ENCODE peak calls at places on chromosome 20, in four cellular contexts. L, Y, I and R are unnamed samples.

GRCh38 chr20:36823126-36823525 is 49.6 kb upstream of the DSN1 start:
- DNase-seq in L (no peak), I (no peak), Y (no peak), R (no peak)

GRCh38 chr20:16538779-16539178 is 34.5 kb downstream of the KIF16B start:
- DNase-seq in L (no peak), Y (no peak), I (no peak), R (no peak)

GRCh38 chr20:56788041-56788670 is 159.1 kb downstream of the TFAP2C start:
- DNase-seq in I (no peak), L (peak), Y (peak), R (peak)

GRCh38 chr20:36861875-36862801 is 13.8 kb upstream of the TLDC2 start:
- DNase-seq in L (peak), Y (peak), I (peak), R (no peak)

GRCh38 chr20:40506567-40506966 is 182.5 kb downstream of the MAFB start:
- DNase-seq in I (peak), L (peak), Y (no peak), R (peak)

GRCh38 chr20:13243826-13244376 is 22.8 kb downstream of the ISM1 start:
- DNase-seq in I (no peak), Y (no peak), L (no peak), R (no peak)

GRCh38 chr20:41411458-41411857 is 44.8 kb upstream of the EMILIN3 start:
- DNase-seq in I (no peak), L (peak), Y (no peak), R (no peak)

GRCh38 chr20:57241592-57241991 is 24.8 kb downstream of the BMP7 start:
- DNase-seq in Y (no peak), L (no peak), I (no peak), R (no peak)

GRCh38 chr20:3815703-3816315 is 4.5 kb upstream of the AP5S1 start:
- DNase-seq in Y (no peak), I (no peak), L (no peak), R (no peak)

GRCh38 chr20:17995967-17996819 is 27.4 kb downstream of the MGME1 start:
- DNase-seq in I (peak), Y (no peak), L (peak), R (peak)

GRCh38 chr20:17811605-17811965 is 111.8 kb downstream of the BANF2 start:
- DNase-seq in I (no peak), Y (no peak), L (no peak), R (no peak)

GRCh38 chr20:10537850-10538480 is 102.9 kb downstream of the SLX4IP start:
- DNase-seq in I (no peak), L (no peak), Y (no peak), R (peak)

GRCh38 chr20:30503992-30504570 is 753.4 kb upstream of the DEFB115 start:
- DNase-seq in Y (no peak), I (no peak), L (no peak), R (no peak)

GRCh38 chr20:30502670-30503069 is 754.8 kb upstream of the DEFB115 start:
- DNase-seq in I (no peak), L (no peak), Y (no peak), R (no peak)

GRCh38 chr20:30505566-30505965 is 751.9 kb upstream of the DEFB115 start:
- DNase-seq in L (no peak), I (no peak), Y (no peak), R (no peak)

GRCh38 chr20:30499123-30499522 is 758.3 kb upstream of the DEFB115 start:
- DNase-seq in I (no peak), L (no peak), Y (no peak), R (no peak)

GRCh38 chr20:30500829-30501440 is 756.5 kb upstream of the DEFB115 start:
- DNase-seq in Y (no peak), L (no peak), I (no peak), R (no peak)
- TF ChIP-seq CTCF in Y (no peak), L (no peak), I (no peak), R (peak)

DNA sequence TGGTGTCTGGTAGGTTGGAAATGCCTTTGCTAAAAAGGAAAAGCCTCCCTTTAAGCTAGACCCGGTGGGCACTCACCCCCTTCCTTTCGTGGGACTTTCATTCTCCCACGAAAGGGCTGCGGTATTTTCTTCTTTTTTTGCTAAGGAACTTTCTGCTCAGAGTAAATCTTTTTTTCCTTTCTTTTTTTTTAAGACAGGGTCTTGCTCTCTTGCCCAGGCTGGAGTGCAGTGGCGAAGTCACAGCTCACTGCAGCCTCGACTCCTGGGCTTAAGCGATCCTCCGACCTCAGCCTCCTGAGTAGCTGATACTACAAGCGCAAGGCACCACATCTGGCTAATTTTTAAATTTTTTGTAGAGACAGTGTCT is 4.0 kb downstream of the TP53TG5 start:
- DNase-seq in I (no peak), L (no peak), Y (no peak), R (no peak)
- TF ChIP-seq CTCF in I (no peak), L (no peak), Y (no peak), R (no peak)

GRCh38 chr20:63215101-63216040 is 560 bp downstream of the YTHDF1 start:
- DNase-seq in I (peak), L (peak), Y (no peak), R (peak)
- TF ChIP-seq CTCF in I (no peak), L (peak), Y (peak), R (no peak)

DNA sequence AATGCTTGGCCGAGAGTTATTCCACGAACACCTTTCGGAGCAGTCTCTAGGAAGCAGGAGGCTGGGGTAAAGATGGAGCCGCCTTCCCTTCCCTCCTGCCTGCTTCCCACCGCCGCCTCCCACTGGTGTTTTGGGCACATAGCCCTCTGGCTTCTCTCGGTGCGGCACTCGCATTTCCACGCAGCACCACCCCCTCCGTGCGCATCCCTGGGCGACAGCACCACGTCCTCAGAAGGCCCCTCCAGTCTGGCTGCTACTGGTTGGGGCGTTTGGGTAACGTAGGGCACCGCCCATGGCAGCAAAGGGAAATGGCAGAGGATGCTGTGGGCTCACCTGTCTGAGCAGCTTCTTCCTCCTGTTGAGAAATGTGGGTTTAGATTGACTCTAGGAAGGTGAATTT is 2.4 kb downstream of the COL20A1 start:
- DNase-seq in I (no peak), Y (no peak), L (no peak), R (no peak)
- TF ChIP-seq CTCF in I (no peak), Y (no peak), L (no peak), R (no peak)

GRCh38 chr20:32576560-32576959 is 8.6 kb downstream of the NOL4L start:
- DNase-seq in I (no peak), Y (no peak), L (no peak), R (no peak)

GRCh38 chr20:32577657-32578056 is 7.5 kb downstream of the NOL4L start:
- DNase-seq in Y (no peak), I (no peak), L (no peak), R (no peak)

GRCh38 chr20:32578840-32579239 is 6.3 kb downstream of the NOL4L start:
- DNase-seq in L (no peak), I (no peak), Y (no peak), R (no peak)

GRCh38 chr20:32575805-32576204 is 9.3 kb downstream of the NOL4L start:
- DNase-seq in I (no peak), Y (no peak), L (no peak), R (no peak)

GRCh38 chr20:32577023-32577422 is 8.1 kb downstream of the NOL4L start:
- DNase-seq in Y (no peak), I (no peak), L (no peak), R (no peak)
- TF ChIP-seq CTCF in Y (no peak), I (no peak), L (no peak), R (no peak)

DNA sequence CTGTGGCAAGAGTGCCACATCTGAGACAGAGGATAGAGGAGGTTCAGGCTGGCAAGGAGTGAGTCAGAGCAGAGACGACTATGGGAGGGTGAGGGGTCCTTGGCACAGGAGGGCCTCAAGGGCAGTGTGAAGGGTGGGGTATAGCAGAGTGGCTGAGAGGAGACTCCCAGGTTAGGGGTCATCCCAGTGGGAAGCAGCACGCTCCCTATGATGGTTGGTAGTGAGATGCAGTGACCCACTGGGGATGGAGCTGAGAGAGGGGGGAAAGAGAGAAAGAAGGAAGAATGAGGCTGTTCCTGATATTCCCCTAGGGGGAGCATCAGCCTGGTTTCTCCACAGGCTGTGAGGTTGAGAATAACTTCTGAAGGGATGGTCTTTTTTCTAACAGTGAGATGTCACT is 97.4 kb downstream of the INSM1 start:
- DNase-seq in L (no peak), I (no peak), Y (no peak), R (no peak)
- TF ChIP-seq CTCF in L (peak), I (no peak), Y (peak), R (no peak)

GRCh38 chr20:46104262-46104661 is 13.9 kb upstream of the CD40 start:
- DNase-seq in I (no peak), L (no peak), Y (no peak), R (no peak)

GRCh38 chr20:46102940-46103339 is 13.2 kb upstream of the NCOA5 start:
- DNase-seq in I (no peak), Y (no peak), L (no peak), R (no peak)

GRCh38 chr20:46101957-46102356 is 12.2 kb upstream of the NCOA5 start:
- DNase-seq in Y (no peak), I (no peak), L (no peak), R (no peak)

GRCh38 chr20:46099491-46100287 is 9.9 kb upstream of the NCOA5 start:
- DNase-seq in I (no peak), Y (no peak), L (peak), R (no peak)
- TF ChIP-seq CTCF in I (no peak), Y (no peak), L (peak), R (no peak)